ENCODE peak calls at places on chromosomes 1 and 21, in four cellular contexts. I, U, K and P are unnamed samples.

GRCh38 chr21:45511661-45512431 is 30.4 kb downstream of the SLC19A1 start:
- DNase-seq in K (no peak), U (no peak), I (no peak), P (no peak)

GRCh38 chr1:208059328-208060017 is 148.5 kb upstream of the CD34 start:
- DNase-seq in K (no peak), I (no peak), U (no peak), P (no peak)

GRCh38 chr21:39020751-39021474 is 162.3 kb downstream of the PSMG1 start:
- DNase-seq in K (no peak), U (no peak), I (no peak), P (no peak)

GRCh38 chr1:242692988-242693387 is 168.5 kb upstream of the PLD5 start:
- DNase-seq in I (no peak), K (no peak), U (no peak), P (no peak)

GRCh38 chr1:3640113-3640932 is 9.6 kb downstream of the WRAP73 start:
- DNase-seq in K (no peak), U (no peak), I (no peak), P (no peak)

GRCh38 chr21:19368944-19369343 is 965.4 kb upstream of the TMPRSS15 start:
- DNase-seq in U (no peak), I (no peak), K (no peak), P (no peak)

GRCh38 chr1:23585321-23586022 is 26.2 kb upstream of the ID3 start:
- DNase-seq in K (no peak), I (no peak), U (no peak), P (no peak)

GRCh38 chr1:103583887-103584286 is 12.5 kb downstream of the AMY2B start:
- DNase-seq in U (no peak), I (no peak), K (no peak), P (no peak)

GRCh38 chr21:36661511-36662309 is 37.2 kb upstream of the SIM2 start:
- DNase-seq in K (no peak), U (no peak), I (no peak), P (peak)

GRCh38 chr21:32869459-32869858 is 97.9 kb upstream of the PAXBP1 start:
- DNase-seq in I (no peak), K (no peak), U (no peak), P (no peak)

GRCh38 chr1:114234408-114235119 is 80.9 kb upstream of the SYT6 start:
- DNase-seq in K (no peak), U (no peak), I (no peak), P (no peak)

GRCh38 chr1:17498214-17498613 is 41.3 kb upstream of the ARHGEF10L start:
- DNase-seq in I (no peak), U (no peak), K (no peak), P (no peak)

GRCh38 chr1:58047265-58047858 is 499.2 kb downstream of the OMA1 start:
- DNase-seq in K (no peak), U (peak), I (no peak), P (no peak)

GRCh38 chr1:32538887-32539583 is at the start of gene ZBTB8A:
- DNase-seq in U (no peak), I (peak), K (no peak), P (peak)

GRCh38 chr1:232965124-232965911 is 14.9 kb downstream of the NTPCR start:
- DNase-seq in I (no peak), K (no peak), U (no peak), P (no peak)

GRCh38 chr1:247496581-247497285 is 38.8 kb upstream of the OR2B11 start:
- DNase-seq in U (no peak), I (no peak), K (no peak), P (no peak)

GRCh38 chr1:17603091-17603841 is 63.8 kb downstream of the ARHGEF10L start:
- DNase-seq in I (peak), U (no peak), K (no peak), P (no peak)

GRCh38 chr1:200317236-200317635 is 92.6 kb downstream of the ZNF281 start:
- DNase-seq in U (no peak), K (no peak), I (no peak), P (no peak)

GRCh38 chr1:8182034-8182761 is 135.7 kb upstream of the SLC45A1 start:
- DNase-seq in U (no peak), K (no peak), I (no peak), P (no peak)